ENCODE peak calls at places on chromosomes 12 and 14, in five cellular contexts. O is fibroblast of the aortic adventitia, H is GM23338, M is Peyer's patch, Z is IMR-90. V is an unnamed sample.

GRCh38 chr14:92039073-92039719 is 663 bp downstream of the TRIP11 start:
- DNase-seq in H (peak), O (peak), Z (peak), M (no peak), V (peak)

GRCh38 chr12:119154435-119154818 is 24.3 kb upstream of the HSPB8 start:
- DNase-seq in Z (no peak), H (peak), M (no peak), O (no peak), V (peak)

GRCh38 chr12:123104809-123105208 is 46.1 kb downstream of the PITPNM2 start:
- DNase-seq in H (no peak), M (no peak), Z (no peak), O (no peak), V (no peak)

GRCh38 chr12:91613223-91613779 is 430.7 kb upstream of the DCN start:
- DNase-seq in H (no peak), Z (no peak), O (no peak), M (no peak), V (no peak)

GRCh38 chr12:93484315-93484981 is 17.1 kb downstream of the MRPL42 start:
- DNase-seq in H (no peak), O (no peak), M (no peak), Z (peak), V (no peak)

GRCh38 chr14:103224996-103225874 is 102.0 kb downstream of the TNFAIP2 start:
- DNase-seq in H (no peak), M (no peak), O (no peak), Z (peak), V (no peak)

GRCh38 chr12:113241191-113242017 is 20.1 kb downstream of the TPCN1 start:
- DNase-seq in H (no peak), Z (peak), O (peak), M (no peak), V (no peak)

GRCh38 chr12:113456761-113457160 is 14.9 kb downstream of the LHX5 start:
- DNase-seq in Z (no peak), H (no peak), O (no peak), M (no peak), V (no peak)

GRCh38 chr12:123686636-123687190 is 15.8 kb downstream of the TCTN2 start:
- DNase-seq in M (no peak), H (no peak), O (no peak), Z (no peak), V (no peak)

GRCh38 chr14:76023757-76024156 is 38.2 kb downstream of the IFT43 start:
- DNase-seq in Z (no peak), M (no peak), O (no peak), H (no peak), V (no peak)

GRCh38 chr12:119383206-119383605 is 48.7 kb downstream of the CCDC60 start:
- DNase-seq in Z (no peak), H (no peak), M (no peak), O (no peak), V (no peak)

GRCh38 chr12:94207467-94208432 is 59.4 kb downstream of the PLXNC1 start:
- DNase-seq in H (no peak), Z (no peak), M (peak), O (peak), V (no peak)

GRCh38 chr14:53273671-53274072 is 120.5 kb upstream of the DDHD1 start:
- DNase-seq in Z (peak), M (no peak), O (peak), H (peak), V (no peak)

GRCh38 chr12:94039199-94039840 is 109.1 kb upstream of the PLXNC1 start:
- DNase-seq in H (no peak), O (no peak), Z (no peak), M (no peak), V (no peak)

GRCh38 chr12:1744932-1745331 is 54.1 kb downstream of the ADIPOR2 start:
- DNase-seq in M (no peak), H (peak), Z (peak), O (no peak), V (no peak)

GRCh38 chr12:59239993-59240392 is 319.7 kb upstream of the LRIG3 start:
- DNase-seq in Z (no peak), H (no peak), M (no peak), O (no peak), V (no peak)

GRCh38 chr12:101666017-101666728 is 31.3 kb upstream of the CHPT1 start:
- DNase-seq in M (no peak), Z (no peak), O (no peak), H (no peak), V (no peak)

GRCh38 chr12:80679346-80680131 is 27.9 kb upstream of the MYF6 start:
- DNase-seq in M (no peak), H (no peak), Z (no peak), O (no peak), V (no peak)

GRCh38 chr14:104318558-104319488 is 180.4 kb downstream of the KIF26A start:
- DNase-seq in O (no peak), H (no peak), M (no peak), Z (no peak), V (peak)

GRCh38 chr14:70755655-70756054 is 53.7 kb downstream of the MAP3K9 start:
- DNase-seq in M (no peak), H (no peak), Z (no peak), O (no peak), V (no peak)

GRCh38 chr12:110501378-110501721 is 561 bp downstream of the VPS29 start:
- DNase-seq in O (peak), H (peak), M (no peak), Z (peak), V (peak)

GRCh38 chr14:101022121-101022520 is 118.6 kb upstream of the RTL1 start:
- DNase-seq in Z (no peak), M (no peak), O (peak), H (no peak), V (no peak)

GRCh38 chr14:81801921-81802320 is 268.3 kb upstream of the SEL1L start:
- DNase-seq in O (no peak), Z (no peak), H (no peak), M (no peak), V (no peak)

GRCh38 chr14:35078082-35078481 is 32.0 kb downstream of the FAM177A1 start:
- DNase-seq in H (no peak), Z (no peak), O (no peak), M (no peak), V (no peak)

GRCh38 chr14:95527392-95528002 is 7.4 kb upstream of the GLRX5 start:
- DNase-seq in O (peak), M (peak), Z (peak), H (peak), V (peak)

GRCh38 chr12:57630891-57631433 is 2.0 kb downstream of the B4GALNT1 start:
- DNase-seq in O (no peak), H (no peak), M (no peak), Z (no peak), V (no peak)

GRCh38 chr12:31525496-31526157 is 65.3 kb downstream of the DENND5B start:
- DNase-seq in H (no peak), Z (no peak), M (no peak), O (no peak), V (no peak)

GRCh38 chr12:124278389-124279101 is 16.3 kb upstream of the RFLNA start:
- DNase-seq in O (no peak), Z (no peak), H (no peak), M (no peak), V (no peak)

GRCh38 chr12:42462486-42462885 is 127.1 kb downstream of the PRICKLE1 start:
- DNase-seq in O (no peak), Z (no peak), M (no peak), H (no peak), V (no peak)

GRCh38 chr14:94768521-94769412 is 1.1 kb downstream of the GSC start:
- DNase-seq in Z (no peak), H (peak), O (no peak), M (no peak), V (no peak)

GRCh38 chr14:69259531-69260245 is at the start of gene GALNT16:
- DNase-seq in O (no peak), Z (peak), H (peak), M (no peak), V (peak)

GRCh38 chr14:105420976-105421674 is 1.5 kb downstream of the MTA1 start:
- DNase-seq in O (no peak), H (no peak), M (no peak), Z (no peak), V (no peak)

GRCh38 chr12:53049582-53050318 is at the start of gene TNS2:
- DNase-seq in Z (peak), H (peak), O (peak), M (no peak), V (peak)

GRCh38 chr12:100826323-100826722 is 31.7 kb downstream of the ANO4 start:
- DNase-seq in M (no peak), H (peak), Z (peak), O (peak), V (peak)

GRCh38 chr14:72830356-72830755 is 63.5 kb downstream of the DPF3 start:
- DNase-seq in H (no peak), Z (no peak), O (peak), M (no peak), V (no peak)

GRCh38 chr12:85755760-85756159 is 80.4 kb downstream of the RASSF9 start:
- DNase-seq in M (no peak), O (no peak), Z (peak), H (no peak), V (no peak)
- TF ChIP-seq CTCF in M (no peak), O (peak), Z (no peak), H (no peak), V (no peak)

GRCh38 chr14:62445570-62445969 is 599.7 kb downstream of the KCNH5 start:
- DNase-seq in M (no peak), O (no peak), H (peak), Z (no peak), V (no peak)
- TF ChIP-seq CTCF in M (no peak), O (no peak), H (no peak), Z (no peak), V (no peak)

GRCh38 chr14:99538733-99539132 is 57.5 kb downstream of the CCNK start:
- DNase-seq in O (no peak), H (no peak), M (no peak), Z (no peak), V (no peak)

GRCh38 chr14:99537399-99537798 is 56.2 kb downstream of the CCNK start:
- DNase-seq in Z (peak), H (peak), O (peak), M (no peak), V (no peak)

GRCh38 chr14:99535908-99536778 is 54.9 kb downstream of the CCNK start:
- DNase-seq in M (no peak), H (no peak), Z (no peak), O (no peak), V (no peak)

GRCh38 chr14:99539503-99539902 is 58.3 kb downstream of the CCNK start:
- DNase-seq in H (no peak), M (no peak), Z (no peak), O (no peak), V (no peak)

DNA sequence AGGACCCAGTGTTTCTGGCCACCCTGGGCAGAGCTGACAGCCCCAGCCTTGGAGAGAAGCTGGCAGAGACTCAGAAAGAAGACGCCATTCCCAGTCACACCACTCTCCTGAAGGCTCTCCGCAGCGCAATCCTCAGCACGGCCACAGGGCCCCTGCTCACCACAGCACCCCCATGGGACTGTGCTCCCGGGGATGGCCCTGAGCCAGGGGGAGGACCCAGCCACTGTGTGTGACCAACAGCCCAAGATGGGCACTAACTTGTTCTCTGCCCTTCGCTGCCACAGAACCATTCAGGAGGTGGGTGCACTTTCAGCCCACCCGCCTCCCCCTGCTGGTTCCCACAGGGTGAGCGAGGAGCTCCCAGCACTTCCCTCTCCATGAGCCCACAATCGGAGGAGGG is 57.1 kb downstream of the CCNK start:
- DNase-seq in O (no peak), M (no peak), Z (peak), H (no peak), V (no peak)
- TF ChIP-seq CTCF in O (peak), M (no peak), Z (peak), H (peak), V (no peak)

DNA sequence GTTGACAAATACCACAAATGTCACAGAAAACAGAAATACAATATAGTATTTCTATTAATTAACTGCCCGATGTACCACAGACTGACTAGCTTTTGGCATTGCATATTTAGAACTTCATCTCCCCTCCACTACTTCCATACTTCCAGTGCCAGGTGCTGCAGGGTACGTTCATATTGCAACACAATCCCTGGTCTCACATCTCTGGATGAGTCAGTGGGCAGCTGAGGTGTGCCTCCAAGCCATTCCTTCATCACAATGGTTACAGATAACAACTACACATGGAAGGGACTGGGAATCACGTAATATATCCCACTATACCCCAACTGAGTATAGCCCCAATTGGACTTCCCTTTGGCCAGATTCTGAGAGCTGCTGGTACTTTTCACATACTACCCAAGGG is 31.1 kb downstream of the CCDC198 start:
- DNase-seq in M (no peak), Z (no peak), O (no peak), H (no peak), V (no peak)
- TF ChIP-seq CTCF in M (no peak), Z (no peak), O (no peak), H (no peak), V (no peak)

GRCh38 chr12:67271976-67272375 is 2.8 kb downstream of the CAND1 start:
- DNase-seq in O (peak), Z (peak), M (no peak), H (no peak), V (no peak)

GRCh38 chr12:67268335-67268895 is 743 bp upstream of the CAND1 start:
- DNase-seq in H (peak), M (peak), O (peak), Z (peak), V (peak)

GRCh38 chr12:67268896-67269631 is at the start of gene CAND1:
- DNase-seq in M (peak), O (peak), Z (peak), H (peak), V (peak)

GRCh38 chr12:67270622-67271021 is 1.5 kb downstream of the CAND1 start:
- DNase-seq in M (no peak), H (no peak), O (no peak), Z (no peak), V (no peak)

DNA sequence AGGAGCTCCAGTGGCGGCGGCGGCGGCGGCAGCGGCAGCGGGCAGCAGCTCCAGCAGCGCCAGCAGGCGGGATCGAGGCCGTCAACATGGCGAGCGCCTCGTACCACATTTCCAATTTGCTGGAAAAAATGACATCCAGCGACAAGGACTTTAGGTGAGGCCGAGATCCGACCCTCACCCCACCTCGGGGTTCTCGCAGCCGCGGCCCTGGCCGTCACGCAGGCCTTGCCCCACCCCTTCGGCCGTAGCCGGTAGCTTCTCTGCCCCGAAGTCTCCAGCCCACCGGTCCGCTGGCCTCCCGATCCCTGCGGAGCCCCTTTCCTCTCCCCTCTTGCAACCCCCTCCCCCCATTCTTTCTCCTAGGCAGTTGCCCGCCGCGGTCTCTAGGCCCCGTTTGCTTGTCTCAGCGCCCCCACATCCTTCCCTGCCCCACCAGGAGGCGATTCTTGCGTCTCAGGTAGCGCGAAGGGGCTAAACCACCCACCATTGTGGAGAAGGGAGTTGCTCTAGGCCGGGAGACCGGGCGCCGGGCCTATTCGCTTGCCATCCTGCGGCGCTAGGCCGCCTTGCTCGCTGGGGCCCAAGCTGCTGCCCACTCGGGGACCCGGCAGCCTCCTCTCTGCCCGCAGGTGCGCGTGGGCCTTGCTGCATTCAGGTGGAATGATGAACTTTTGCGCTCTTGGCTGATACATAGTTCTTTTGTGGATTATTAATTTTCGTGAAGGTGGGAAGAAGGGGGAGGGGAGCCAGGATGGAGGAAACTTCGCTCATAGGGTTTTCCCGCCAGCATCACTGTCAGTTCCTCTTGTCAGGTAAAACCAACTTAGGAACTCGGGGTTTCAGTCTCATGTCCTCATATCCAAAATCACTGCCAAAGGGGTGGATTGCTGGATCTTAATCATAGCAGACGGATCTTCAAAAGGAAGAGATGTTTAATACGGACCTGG is 747 bp downstream of the CAND1 start:
- DNase-seq in M (peak), Z (no peak), O (peak), H (peak), V (peak)
- TF ChIP-seq CTCF in M (no peak), Z (no peak), O (peak), H (no peak), V (no peak)

V was measured in endothelial cell.